ENCODE peak calls at places on chromosomes 2 and 18, in ten cellular contexts. V, L, A, Z, B, G, P, E, W and M are unnamed samples.

GRCh38 chr2:1814616-1815015 is 70.3 kb upstream of the PXDN start:
- ATAC-seq in V (no peak), G (no peak), E (no peak), L (no peak), Z (no peak), B (no peak), P (no peak), A (no peak), W (no peak), M (no peak)

GRCh38 chr2:25443766-25444165 is 102.0 kb upstream of the DNMT3A start:
- ATAC-seq in L (no peak), E (no peak), W (no peak), P (no peak), Z (no peak), G (no peak), A (no peak), B (no peak), V (no peak), M (no peak)

GRCh38 chr2:15700610-15701325 is 109.1 kb downstream of the DDX1 start:
- ATAC-seq in A (no peak), P (no peak), E (no peak), B (no peak), L (no peak), Z (no peak), G (no peak), V (no peak), W (no peak), M (no peak)

GRCh38 chr2:128512664-128513415 is 194.2 kb upstream of the HS6ST1 start:
- ATAC-seq in E (peak), A (no peak), V (no peak), P (no peak), G (no peak), W (peak), L (no peak), B (no peak), Z (no peak), M (no peak)

GRCh38 chr2:97740590-97741182 is 27.3 kb downstream of the ZAP70 start:
- ATAC-seq in L (peak), W (peak), A (peak), P (peak), V (peak), B (no peak), Z (peak), G (peak), E (no peak), M (no peak)

GRCh38 chr2:154924531-154924930 is 226.0 kb downstream of the KCNJ3 start:
- ATAC-seq in G (no peak), B (no peak), P (no peak), E (no peak), V (no peak), W (no peak), Z (no peak), L (no peak), A (no peak), M (no peak)

GRCh38 chr2:62236499-62236898 is 40.6 kb downstream of the B3GNT2 start:
- ATAC-seq in L (no peak), E (no peak), P (no peak), A (peak), W (no peak), G (peak), B (no peak), V (no peak), Z (no peak), M (no peak)

GRCh38 chr2:71746946-71747501 is 293.7 kb downstream of the DYSF start:
- ATAC-seq in B (no peak), W (no peak), E (no peak), G (peak), Z (peak), A (peak), V (peak), P (peak), L (peak), M (peak)

GRCh38 chr2:97355887-97356286 is 233.8 kb downstream of the ANKRD36B start:
- ATAC-seq in G (peak), L (peak), W (no peak), A (no peak), V (no peak), P (peak), B (no peak), Z (peak), E (no peak), M (no peak)

GRCh38 chr2:55883339-55883738 is 40.2 kb downstream of the EFEMP1 start:
- ATAC-seq in P (no peak), E (no peak), B (no peak), G (no peak), V (no peak), W (no peak), Z (no peak), L (no peak), A (no peak), M (no peak)

GRCh38 chr2:112032615-112033457 is 22.2 kb upstream of the TMEM87B start:
- ATAC-seq in G (peak), B (peak), E (peak), L (peak), W (peak), A (peak), P (peak), Z (peak), V (peak), M (peak)

GRCh38 chr18:32707153-32707552 is 65.7 kb downstream of the KLHL14 start:
- ATAC-seq in G (no peak), B (no peak), P (no peak), W (no peak), E (no peak), V (peak), Z (no peak), L (no peak), A (no peak), M (no peak)

GRCh38 chr2:29012211-29012681 is 31.1 kb downstream of the TOGARAM2 start:
- ATAC-seq in Z (no peak), W (peak), L (no peak), V (peak), A (peak), P (no peak), E (peak), G (no peak), B (peak), M (peak)

GRCh38 chr2:235398321-235398720 is 95.5 kb upstream of the AGAP1 start:
- ATAC-seq in W (no peak), V (no peak), G (no peak), B (no peak), L (no peak), Z (no peak), E (no peak), P (no peak), A (no peak), M (no peak)

GRCh38 chr2:26710174-26710573 is 17.7 kb downstream of the KCNK3 start:
- ATAC-seq in P (no peak), B (no peak), Z (peak), E (no peak), W (no peak), A (no peak), G (peak), V (no peak), L (no peak), M (no peak)

GRCh38 chr2:151374426-151374825 is 17.0 kb downstream of the TNFAIP6 start:
- ATAC-seq in B (no peak), L (peak), G (no peak), V (peak), Z (peak), E (no peak), A (no peak), W (peak), P (no peak), M (no peak)

GRCh38 chr2:111897630-111897923 is 830 bp upstream of the MERTK start:
- ATAC-seq in G (peak), B (no peak), P (no peak), A (no peak), L (no peak), W (peak), V (no peak), Z (peak), E (no peak), M (no peak)

GRCh38 chr2:60450488-60450887 is 103.0 kb downstream of the BCL11A start:
- ATAC-seq in L (no peak), P (no peak), W (no peak), G (no peak), V (no peak), E (no peak), Z (no peak), B (no peak), A (no peak), M (no peak)

GRCh38 chr18:6557470-6558245 is 142.9 kb upstream of the L3MBTL4 start:
- ATAC-seq in A (no peak), V (no peak), G (no peak), B (no peak), W (no peak), L (no peak), E (no peak), Z (no peak), P (no peak), M (no peak)

GRCh38 chr2:219656523-219656922 is 29.1 kb downstream of the SLC4A3 start:
- ATAC-seq in L (no peak), E (no peak), G (no peak), P (no peak), A (no peak), B (no peak), V (no peak), W (no peak), Z (no peak), M (no peak)

GRCh38 chr2:175030380-175031271 is 25.4 kb upstream of the CHN1 start:
- ATAC-seq in V (no peak), P (peak), G (peak), E (no peak), A (peak), L (peak), B (no peak), Z (peak), W (peak), M (no peak)

GRCh38 chr18:1528964-1529509 is 624.4 kb downstream of the ADCYAP1 start:
- ATAC-seq in W (no peak), P (no peak), A (no peak), E (no peak), G (no peak), L (peak), B (no peak), Z (no peak), V (no peak), M (no peak)

GRCh38 chr18:51066273-51066672 is 36.3 kb downstream of the SMAD4 start:
- ATAC-seq in V (peak), B (no peak), W (no peak), A (no peak), L (no peak), P (no peak), G (no peak), Z (no peak), E (no peak), M (peak)

GRCh38 chr18:53780666-53781065 is 443.8 kb downstream of the MBD2 start:
- ATAC-seq in V (no peak), L (no peak), Z (no peak), B (no peak), G (no peak), E (no peak), W (no peak), P (no peak), A (no peak), M (no peak)

GRCh38 chr18:78813156-78813555 is 166.5 kb upstream of the SALL3 start:
- ATAC-seq in P (no peak), Z (no peak), G (no peak), A (no peak), W (no peak), E (no peak), V (no peak), L (no peak), B (no peak), M (no peak)

GRCh38 chr2:205471776-205472175 is 210.5 kb upstream of the NRP2 start:
- ATAC-seq in E (no peak), G (no peak), V (no peak), P (no peak), B (no peak), L (no peak), Z (no peak), W (no peak), A (no peak), M (no peak)

GRCh38 chr18:2998644-2999043 is 14.3 kb downstream of the LPIN2 start:
- ATAC-seq in W (no peak), L (no peak), B (no peak), Z (no peak), A (no peak), E (no peak), V (no peak), P (no peak), G (no peak), M (no peak)

GRCh38 chr18:48769006-48769646 is 181.6 kb downstream of the SMAD7 start:
- ATAC-seq in B (no peak), P (no peak), L (no peak), E (no peak), A (no peak), V (no peak), W (no peak), G (no peak), Z (peak), M (no peak)

GRCh38 chr18:3984163-3984757 is 470.8 kb downstream of the DLGAP1 start:
- ATAC-seq in A (no peak), P (no peak), E (no peak), Z (peak), L (no peak), B (no peak), V (no peak), G (no peak), W (peak), M (no peak)

GRCh38 chr18:36568487-36568886 is 260.3 kb downstream of the TPGS2 start:
- ATAC-seq in A (peak), E (peak), B (no peak), G (no peak), Z (no peak), W (peak), P (no peak), L (no peak), V (no peak), M (no peak)

GRCh38 chr2:203750669-203751068 is 44.2 kb downstream of the CD28 start:
- ATAC-seq in W (no peak), Z (no peak), B (no peak), A (no peak), E (no peak), P (no peak), V (no peak), G (no peak), L (no peak), M (no peak)

GRCh38 chr2:161952722-161953322 is 121.2 kb downstream of the DPP4 start:
- ATAC-seq in W (no peak), P (no peak), L (no peak), E (no peak), A (no peak), Z (no peak), G (no peak), V (no peak), B (no peak), M (no peak)

GRCh38 chr2:172968061-172968469 is 107.6 kb upstream of the MAP3K20 start:
- ATAC-seq in L (no peak), B (peak), G (peak), W (no peak), A (peak), Z (peak), P (no peak), E (peak), V (peak), M (peak)

GRCh38 chr2:11524470-11524869 is 9.4 kb upstream of the GREB1 start:
- ATAC-seq in W (no peak), E (no peak), P (no peak), V (no peak), G (no peak), A (no peak), L (no peak), Z (no peak), B (no peak), M (peak)

GRCh38 chr2:54531558-54531957 is 75.4 kb downstream of the SPTBN1 start:
- ATAC-seq in G (no peak), P (peak), V (no peak), Z (peak), A (no peak), W (no peak), E (no peak), B (no peak), L (no peak), M (no peak)

GRCh38 chr18:77439888-77440287 is 190.2 kb downstream of the GALR1 start:
- ATAC-seq in B (no peak), P (no peak), G (no peak), L (no peak), W (no peak), E (no peak), Z (no peak), V (no peak), A (no peak), M (no peak)

GRCh38 chr18:59834267-59834666 is 65.5 kb upstream of the PMAIP1 start:
- ATAC-seq in A (no peak), P (no peak), L (no peak), E (no peak), G (no peak), Z (no peak), V (no peak), W (peak), B (no peak), M (no peak)

GRCh38 chr2:37573818-37574388 is 97.5 kb downstream of the CDC42EP3 start:
- ATAC-seq in L (no peak), B (no peak), E (no peak), Z (no peak), W (peak), A (no peak), G (no peak), P (no peak), V (no peak), M (no peak)

GRCh38 chr2:37569986-37570688 is 101.3 kb downstream of the CDC42EP3 start:
- ATAC-seq in V (no peak), L (no peak), B (no peak), P (no peak), G (no peak), A (no peak), W (peak), E (no peak), Z (no peak), M (no peak)

GRCh38 chr2:37573406-37573805 is 98.0 kb downstream of the CDC42EP3 start:
- ATAC-seq in W (no peak), V (no peak), E (no peak), P (no peak), L (no peak), Z (no peak), B (no peak), G (no peak), A (no peak), M (no peak)

GRCh38 chr2:37570773-37571570 is 100.5 kb downstream of the CDC42EP3 start:
- ATAC-seq in W (peak), A (no peak), E (peak), P (no peak), L (peak), G (no peak), B (peak), Z (peak), V (no peak), M (no peak)

GRCh38 chr2:37571571-37572136 is 99.8 kb downstream of the CDC42EP3 start:
- ATAC-seq in V (no peak), B (no peak), G (no peak), Z (no peak), L (no peak), A (no peak), W (peak), E (no peak), P (no peak), M (no peak)
- TF ChIP-seq POLR2A in V (no peak), B (no peak), G (no peak), Z (no peak), L (no peak), A (no peak), W (no peak), E (no peak), P (no peak), M (no peak)

GRCh38 chr2:30969006-30969405 is 161.8 kb upstream of the CAPN13 start:
- ATAC-seq in P (peak), B (no peak), A (no peak), E (no peak), Z (peak), W (no peak), G (no peak), V (no peak), L (peak), M (no peak)
- H3K27ac ChIP-seq in P (no peak), B (no peak), A (no peak), E (no peak), Z (peak), W (no peak), G (no peak), V (no peak), L (no peak), M (no peak)

GRCh38 chr2:166539340-166540162 is 45.5 kb upstream of the SCN7A start:
- ATAC-seq in V (peak), E (peak), B (peak), L (peak), Z (peak), P (peak), W (peak), G (peak), A (peak), M (peak)
- TF ChIP-seq POLR2A in V (no peak), E (no peak), B (no peak), L (no peak), Z (no peak), P (no peak), W (no peak), G (no peak), A (no peak), M (no peak)

GRCh38 chr2:23241611-23242245 is 143.3 kb upstream of the KLHL29 start:
- ATAC-seq in E (no peak), A (no peak), L (no peak), V (no peak), B (no peak), Z (peak), P (no peak), G (no peak), W (no peak), M (no peak)

GRCh38 chr2:23244656-23245055 is 140.3 kb upstream of the KLHL29 start:
- ATAC-seq in A (no peak), L (no peak), V (no peak), G (no peak), E (no peak), P (no peak), Z (no peak), B (no peak), W (no peak), M (peak)

GRCh38 chr2:23241106-23241505 is 143.9 kb upstream of the KLHL29 start:
- ATAC-seq in Z (no peak), L (no peak), A (no peak), E (no peak), W (no peak), P (no peak), G (no peak), V (no peak), B (no peak), M (no peak)

GRCh38 chr2:23246992-23247683 is 137.8 kb upstream of the KLHL29 start:
- ATAC-seq in P (no peak), B (no peak), L (no peak), E (no peak), W (no peak), A (peak), G (no peak), V (no peak), Z (no peak), M (no peak)

GRCh38 chr2:23243258-23243657 is 141.7 kb upstream of the KLHL29 start:
- ATAC-seq in G (no peak), L (no peak), Z (no peak), V (no peak), B (no peak), P (no peak), E (no peak), A (no peak), W (no peak), M (no peak)
- H3K27ac ChIP-seq in G (no peak), L (no peak), Z (no peak), V (no peak), B (no peak), P (no peak), E (no peak), A (no peak), W (no peak), M (peak)

GRCh38 chr18:41262688-41263087 is 692.3 kb upstream of the PIK3C3 start:
- ATAC-seq in L (no peak), G (no peak), E (no peak), A (no peak), W (no peak), Z (no peak), V (no peak), P (no peak), B (no peak), M (no peak)

GRCh38 chr18:41266616-41267015 is 688.4 kb upstream of the PIK3C3 start:
- ATAC-seq in L (no peak), A (no peak), E (no peak), P (no peak), V (no peak), B (no peak), W (no peak), G (no peak), Z (no peak), M (no peak)

GRCh38 chr18:41268271-41268670 is 686.8 kb upstream of the PIK3C3 start:
- ATAC-seq in P (no peak), L (no peak), G (no peak), A (no peak), V (no peak), E (no peak), W (no peak), Z (no peak), B (no peak), M (no peak)

GRCh38 chr18:41265047-41265446 is 690.0 kb upstream of the PIK3C3 start:
- ATAC-seq in L (no peak), E (no peak), G (no peak), B (no peak), A (no peak), Z (no peak), V (no peak), P (no peak), W (no peak), M (no peak)

GRCh38 chr18:41266214-41266613 is 688.8 kb upstream of the PIK3C3 start:
- ATAC-seq in A (no peak), B (no peak), V (no peak), E (no peak), L (no peak), Z (no peak), G (no peak), W (no peak), P (no peak), M (no peak)
- TF ChIP-seq POLR2A in A (no peak), B (no peak), V (no peak), E (no peak), L (no peak), Z (no peak), G (no peak), W (no peak), P (no peak), M (no peak)

DNA sequence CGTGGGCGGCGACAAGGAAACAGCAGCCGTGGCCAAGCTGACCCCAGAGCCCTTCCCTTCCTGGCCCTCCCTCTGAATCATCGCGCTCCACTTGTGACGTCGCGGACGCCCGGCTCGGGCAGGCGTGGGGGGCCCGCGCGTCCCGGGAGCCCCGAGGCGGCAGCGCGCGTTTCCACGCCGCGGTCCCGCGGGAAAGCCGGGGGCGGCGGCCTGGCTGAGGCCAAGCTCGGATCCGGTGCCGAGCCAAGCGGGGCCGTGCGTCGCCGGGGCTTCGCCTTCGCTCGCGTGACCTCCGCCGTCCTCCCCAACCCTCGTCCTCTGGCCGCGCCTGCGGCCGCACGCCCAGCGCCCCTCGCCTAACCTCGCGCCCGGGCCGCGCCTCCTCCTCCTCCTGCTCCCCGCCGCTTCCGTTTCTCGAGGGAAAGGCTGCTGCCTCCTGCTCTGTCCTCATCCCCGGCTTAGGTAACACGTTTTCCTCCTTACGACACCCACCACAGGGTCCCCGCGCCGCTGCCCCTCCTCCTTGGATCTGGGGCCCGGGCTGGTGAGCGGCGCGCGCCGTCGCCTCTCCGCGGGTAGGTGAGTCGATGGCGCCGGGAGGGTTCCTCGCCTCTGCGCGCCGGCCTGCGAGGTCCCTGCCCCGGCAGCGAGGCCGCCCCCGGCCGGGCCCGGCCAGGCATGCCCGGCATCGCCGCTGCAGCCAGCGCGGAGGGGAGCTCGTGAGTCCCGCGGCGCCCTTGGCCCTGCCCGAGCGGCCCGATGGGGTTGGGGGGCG is at the start of gene INPP1:
- ATAC-seq in L (no peak), Z (peak), V (peak), W (peak), E (peak), P (peak), A (peak), G (peak), B (peak), M (peak)
- H3K27ac ChIP-seq in L (no peak), Z (peak), V (peak), W (peak), E (peak), P (peak), A (peak), G (peak), B (peak), M (peak)

GRCh38 chr2:227471924-227472264 is at the start of gene AGFG1:
- ATAC-seq in V (peak), G (peak), L (peak), Z (peak), E (peak), P (peak), A (peak), W (peak), B (peak), M (peak)
- TF ChIP-seq POLR2A in V (peak), G (peak), L (peak), Z (peak), E (no peak), P (no peak), A (peak), W (peak), B (peak), M (peak)